ENCODE peak calls at places on chromosomes 6 and 20, in four cellular contexts. T is hypothalamus; I is LoVo; U is stimulated activated CD8-positive, alpha-beta memory T cell treated with anti-CD3 and anti-CD28 coated beads, Interleukin-15, amount 100 ng/mL, for 24 hours. E is an unnamed sample.

GRCh38 chr20:48841861-48842529 is 14.2 kb upstream of the PREX1 start:
- DNase-seq in U (no peak), T (no peak), I (peak; percentile 51), E (no peak)

GRCh38 chr6:134754013-134754690 is 195.7 kb downstream of the ALDH8A1 start:
- DNase-seq in T (no peak), U (no peak), I (no peak), E (no peak)

GRCh38 chr6:6923605-6924004 is 184.2 kb upstream of the RREB1 start:
- DNase-seq in T (no peak), U (no peak), I (no peak), E (no peak)

GRCh38 chr6:137823826-137824501 is 43.1 kb upstream of the TNFAIP3 start:
- DNase-seq in T (no peak), U (peak; percentile 26), I (no peak), E (peak; percentile 69)

GRCh38 chr20:57698867-57699275 is 10.9 kb downstream of the PMEPA1 start:
- DNase-seq in I (peak; percentile 53), U (no peak), T (no peak), E (no peak)

GRCh38 chr6:43942616-43943015 is 172.6 kb downstream of the VEGFA start:
- DNase-seq in U (no peak), T (no peak), I (no peak), E (no peak)

GRCh38 chr6:130132286-130132701 is 90.5 kb downstream of the SAMD3 start:
- DNase-seq in I (no peak), U (no peak), T (no peak), E (no peak)

GRCh38 chr20:46905364-46906125 is 10.9 kb downstream of the EYA2 start:
- DNase-seq in T (no peak), I (no peak), U (no peak), E (no peak)

GRCh38 chr6:155125916-155126315 is 130.8 kb downstream of the TIAM2 start:
- DNase-seq in T (no peak), I (no peak), U (no peak), E (no peak)

GRCh38 chr6:38599966-38600550 is 39.7 kb downstream of the BTBD9 start:
- DNase-seq in U (no peak), I (no peak), T (no peak), E (peak; percentile 40)

GRCh38 chr6:15023448-15023847 is 222.4 kb upstream of the JARID2 start:
- DNase-seq in U (no peak), I (no peak), T (no peak), E (no peak)

E was measured in hepatocyte.